ENCODE peak calls at places on chromosome 10, in seven cellular contexts. One of them, this sample, is unnamed.

GRCh38 chr10:16520900-16521299 is 779 bp downstream of the C1QL3 start:
- DNase-seq in EH: peak; percentile 42
- DNase-seq in RCC 7860: no peak
- DNase-seq in epithelial cell of esophagus: peak; percentile 19
- DNase-seq in AG10803: peak; percentile 15
- DNase-seq in GM13976: peak; percentile 77
- DNase-seq in GM12878: no peak
- DNase-seq in this sample: no peak

GRCh38 chr10:123149568-123150228 is 1.8 kb downstream of the HMX2 start:
- DNase-seq in EH: peak; percentile 36
- DNase-seq in RCC 7860: no peak
- DNase-seq in epithelial cell of esophagus: peak; percentile 64
- DNase-seq in AG10803: peak; percentile 40
- DNase-seq in GM13976: peak; percentile 36
- DNase-seq in GM12878: no peak
- DNase-seq in this sample: no peak

GRCh38 chr10:60405172-60405571 is 15.5 kb upstream of the ANK3 start:
- DNase-seq in EH: no peak
- DNase-seq in RCC 7860: no peak
- DNase-seq in epithelial cell of esophagus: no peak
- DNase-seq in AG10803: no peak
- DNase-seq in GM13976: no peak
- DNase-seq in GM12878: no peak
- DNase-seq in this sample: no peak

GRCh38 chr10:94131885-94132284 is 138.2 kb downstream of the PLCE1 start:
- DNase-seq in EH: peak; percentile 84
- DNase-seq in RCC 7860: no peak
- DNase-seq in epithelial cell of esophagus: peak; percentile 73
- DNase-seq in AG10803: peak; percentile 76
- DNase-seq in GM13976: no peak
- DNase-seq in GM12878: no peak
- DNase-seq in this sample: no peak

GRCh38 chr10:119120413-119120867 is 16.5 kb downstream of the DENND10 start:
- DNase-seq in EH: peak; percentile 54
- DNase-seq in RCC 7860: peak; percentile 60
- DNase-seq in epithelial cell of esophagus: no peak
- DNase-seq in AG10803: peak; percentile 82
- DNase-seq in GM13976: peak; percentile 63
- DNase-seq in GM12878: peak; percentile 88
- DNase-seq in this sample: no peak

GRCh38 chr10:69835875-69836727 is 34.4 kb downstream of the COL13A1 start:
- DNase-seq in EH: no peak
- DNase-seq in RCC 7860: no peak
- DNase-seq in epithelial cell of esophagus: no peak
- DNase-seq in AG10803: no peak
- DNase-seq in GM13976: no peak
- DNase-seq in GM12878: no peak
- DNase-seq in this sample: no peak

GRCh38 chr10:22478555-22479334 is 133.4 kb downstream of the SPAG6 start:
- DNase-seq in EH: no peak
- DNase-seq in RCC 7860: no peak
- DNase-seq in epithelial cell of esophagus: no peak
- DNase-seq in AG10803: no peak
- DNase-seq in GM13976: no peak
- DNase-seq in GM12878: no peak
- DNase-seq in this sample: no peak

GRCh38 chr10:58776613-58777318 is 264.1 kb downstream of the BICC1 start:
- DNase-seq in EH: no peak
- DNase-seq in RCC 7860: no peak
- DNase-seq in epithelial cell of esophagus: no peak
- DNase-seq in AG10803: no peak
- DNase-seq in GM13976: no peak
- DNase-seq in GM12878: no peak
- DNase-seq in this sample: no peak

GRCh38 chr10:90227259-90227658 is 525.9 kb downstream of the KIF20B start:
- DNase-seq in EH: peak; percentile 32
- DNase-seq in RCC 7860: peak; percentile 97
- DNase-seq in epithelial cell of esophagus: peak; percentile 93
- DNase-seq in AG10803: no peak
- DNase-seq in GM13976: no peak
- DNase-seq in GM12878: no peak
- DNase-seq in this sample: no peak

GRCh38 chr10:70672993-70673928 is 955 bp downstream of the ADAMTS14 start:
- DNase-seq in EH: peak; percentile 95
- DNase-seq in RCC 7860: peak; percentile 40
- DNase-seq in epithelial cell of esophagus: peak; percentile 54
- DNase-seq in AG10803: peak; percentile 93
- DNase-seq in GM13976: peak; percentile 29
- DNase-seq in GM12878: no peak
- DNase-seq in this sample: no peak

GRCh38 chr10:102159831-102160230 is 7.6 kb downstream of the NOLC1 start:
- DNase-seq in EH: no peak
- DNase-seq in RCC 7860: no peak
- DNase-seq in epithelial cell of esophagus: no peak
- DNase-seq in AG10803: no peak
- DNase-seq in GM13976: no peak
- DNase-seq in GM12878: no peak
- DNase-seq in this sample: no peak